ENCODE peak calls at places on chromosomes 5 and 9, in eight cellular contexts. One of them, this sample, is unnamed.

GRCh38 chr9:121274851-121275250 is 6.9 kb downstream of the GSN start:
- DNase-seq in AG09319: no peak
- DNase-seq in GM12865: no peak
- DNase-seq in left ventricle myocardium inferior: no peak
- DNase-seq in tibial artery: no peak
- DNase-seq in PC-9: peak; percentile 33
- DNase-seq in chondrocyte: no peak
- DNase-seq in CD8-positive, alpha-beta T cell: no peak
- DNase-seq in this sample: no peak

GRCh38 chr5:83711982-83712601 is 8.6 kb downstream of the HAPLN1 start:
- DNase-seq in tibial artery: peak; percentile 57
- DNase-seq in AG09319: no peak
- DNase-seq in chondrocyte: no peak
- DNase-seq in CD8-positive, alpha-beta T cell: no peak
- DNase-seq in PC-9: peak; percentile 47
- DNase-seq in left ventricle myocardium inferior: no peak
- DNase-seq in GM12865: peak; percentile 66
- DNase-seq in this sample: no peak

GRCh38 chr9:110121170-110121569 is 86.8 kb downstream of the C9orf152 start:
- DNase-seq in tibial artery: no peak
- DNase-seq in GM12865: no peak
- DNase-seq in chondrocyte: no peak
- DNase-seq in left ventricle myocardium inferior: no peak
- DNase-seq in PC-9: no peak
- DNase-seq in CD8-positive, alpha-beta T cell: no peak
- DNase-seq in AG09319: no peak
- DNase-seq in this sample: no peak

GRCh38 chr5:102762095-102762534 is 7.0 kb downstream of the PAM start:
- DNase-seq in GM12865: peak; percentile 41
- DNase-seq in left ventricle myocardium inferior: no peak
- DNase-seq in CD8-positive, alpha-beta T cell: no peak
- DNase-seq in tibial artery: no peak
- DNase-seq in AG09319: no peak
- DNase-seq in chondrocyte: no peak
- DNase-seq in PC-9: peak; percentile 61
- DNase-seq in this sample: no peak

GRCh38 chr9:118992813-118993747 is 376.2 kb downstream of the BRINP1 start:
- DNase-seq in GM12865: no peak
- DNase-seq in CD8-positive, alpha-beta T cell: no peak
- DNase-seq in left ventricle myocardium inferior: no peak
- DNase-seq in AG09319: no peak
- DNase-seq in tibial artery: no peak
- DNase-seq in PC-9: no peak
- DNase-seq in chondrocyte: no peak
- DNase-seq in this sample: no peak

GRCh38 chr9:28073278-28073677 is 500.0 kb upstream of the C9orf72 start:
- DNase-seq in AG09319: no peak
- DNase-seq in chondrocyte: no peak
- DNase-seq in PC-9: no peak
- DNase-seq in CD8-positive, alpha-beta T cell: no peak
- DNase-seq in GM12865: peak; percentile 40
- DNase-seq in tibial artery: no peak
- DNase-seq in left ventricle myocardium inferior: no peak
- DNase-seq in this sample: no peak

GRCh38 chr5:72238712-72239445 is 81.2 kb downstream of the MRPS27 start:
- DNase-seq in left ventricle myocardium inferior: no peak
- DNase-seq in GM12865: no peak
- DNase-seq in tibial artery: no peak
- DNase-seq in AG09319: no peak
- DNase-seq in CD8-positive, alpha-beta T cell: no peak
- DNase-seq in chondrocyte: no peak
- DNase-seq in PC-9: no peak
- DNase-seq in this sample: no peak

GRCh38 chr5:154573011-154573410 is 95.0 kb upstream of the HAND1 start:
- DNase-seq in PC-9: no peak
- DNase-seq in CD8-positive, alpha-beta T cell: no peak
- DNase-seq in tibial artery: no peak
- DNase-seq in GM12865: no peak
- DNase-seq in AG09319: no peak
- DNase-seq in chondrocyte: no peak
- DNase-seq in left ventricle myocardium inferior: no peak
- DNase-seq in this sample: no peak

GRCh38 chr5:80141147-80141671 is 106.1 kb downstream of the THBS4 start:
- DNase-seq in left ventricle myocardium inferior: peak; percentile 89
- DNase-seq in chondrocyte: no peak
- DNase-seq in PC-9: no peak
- DNase-seq in tibial artery: peak; percentile 85
- DNase-seq in AG09319: peak; percentile 75
- DNase-seq in GM12865: no peak
- DNase-seq in CD8-positive, alpha-beta T cell: no peak
- DNase-seq in this sample: no peak

GRCh38 chr9:80114241-80114640 is 542.5 kb downstream of the TLE4 start:
- DNase-seq in PC-9: no peak
- DNase-seq in left ventricle myocardium inferior: no peak
- DNase-seq in tibial artery: no peak
- DNase-seq in AG09319: no peak
- DNase-seq in chondrocyte: no peak
- DNase-seq in GM12865: no peak
- DNase-seq in CD8-positive, alpha-beta T cell: no peak
- DNase-seq in this sample: no peak

GRCh38 chr9:93665566-93666278 is 89.3 kb downstream of the PHF2 start:
- DNase-seq in chondrocyte: peak; percentile 87
- DNase-seq in GM12865: no peak
- DNase-seq in PC-9: no peak
- DNase-seq in left ventricle myocardium inferior: peak; percentile 9
- DNase-seq in AG09319: no peak
- DNase-seq in CD8-positive, alpha-beta T cell: no peak
- DNase-seq in tibial artery: peak; percentile 17
- DNase-seq in this sample: peak; percentile 9

GRCh38 chr5:162565-163337 is 28.5 kb upstream of the LRRC14B start:
- DNase-seq in AG09319: no peak
- DNase-seq in PC-9: no peak
- DNase-seq in chondrocyte: peak; percentile 88
- DNase-seq in GM12865: no peak
- DNase-seq in tibial artery: no peak
- DNase-seq in CD8-positive, alpha-beta T cell: no peak
- DNase-seq in left ventricle myocardium inferior: no peak
- DNase-seq in this sample: no peak

GRCh38 chr9:16058131-16058549 is 505.3 kb downstream of the CCDC171 start:
- DNase-seq in tibial artery: no peak
- DNase-seq in chondrocyte: no peak
- DNase-seq in AG09319: no peak
- DNase-seq in left ventricle myocardium inferior: no peak
- DNase-seq in GM12865: peak; percentile 18
- DNase-seq in CD8-positive, alpha-beta T cell: no peak
- DNase-seq in PC-9: no peak
- DNase-seq in this sample: no peak

GRCh38 chr9:71627537-71627936 is 140.8 kb downstream of the CEMIP2 start:
- DNase-seq in CD8-positive, alpha-beta T cell: no peak
- DNase-seq in AG09319: no peak
- DNase-seq in PC-9: no peak
- DNase-seq in chondrocyte: no peak
- DNase-seq in left ventricle myocardium inferior: no peak
- DNase-seq in GM12865: no peak
- DNase-seq in tibial artery: no peak
- DNase-seq in this sample: no peak

GRCh38 chr5:150960791-150961396 is 56.1 kb upstream of the ZNF300 start:
- DNase-seq in chondrocyte: no peak
- DNase-seq in PC-9: no peak
- DNase-seq in left ventricle myocardium inferior: no peak
- DNase-seq in tibial artery: no peak
- DNase-seq in AG09319: no peak
- DNase-seq in GM12865: no peak
- DNase-seq in CD8-positive, alpha-beta T cell: no peak
- DNase-seq in this sample: no peak

GRCh38 chr5:107570805-107571531 is 99.8 kb downstream of the EFNA5 start:
- DNase-seq in chondrocyte: no peak
- DNase-seq in GM12865: peak; percentile 96
- DNase-seq in tibial artery: no peak
- DNase-seq in left ventricle myocardium inferior: no peak
- DNase-seq in CD8-positive, alpha-beta T cell: no peak
- DNase-seq in AG09319: no peak
- DNase-seq in PC-9: peak; percentile 74
- DNase-seq in this sample: peak; percentile 35

GRCh38 chr5:98902733-98903132 is 26.1 kb downstream of the CHD1 start:
- DNase-seq in GM12865: no peak
- DNase-seq in tibial artery: no peak
- DNase-seq in PC-9: no peak
- DNase-seq in CD8-positive, alpha-beta T cell: no peak
- DNase-seq in chondrocyte: no peak
- DNase-seq in left ventricle myocardium inferior: no peak
- DNase-seq in AG09319: no peak
- DNase-seq in this sample: no peak

GRCh38 chr5:68499952-68500351 is 284.4 kb downstream of the PIK3R1 start:
- DNase-seq in GM12865: no peak
- DNase-seq in tibial artery: no peak
- DNase-seq in AG09319: peak; percentile 25
- DNase-seq in CD8-positive, alpha-beta T cell: no peak
- DNase-seq in chondrocyte: no peak
- DNase-seq in PC-9: no peak
- DNase-seq in left ventricle myocardium inferior: no peak
- DNase-seq in this sample: no peak

DNA sequence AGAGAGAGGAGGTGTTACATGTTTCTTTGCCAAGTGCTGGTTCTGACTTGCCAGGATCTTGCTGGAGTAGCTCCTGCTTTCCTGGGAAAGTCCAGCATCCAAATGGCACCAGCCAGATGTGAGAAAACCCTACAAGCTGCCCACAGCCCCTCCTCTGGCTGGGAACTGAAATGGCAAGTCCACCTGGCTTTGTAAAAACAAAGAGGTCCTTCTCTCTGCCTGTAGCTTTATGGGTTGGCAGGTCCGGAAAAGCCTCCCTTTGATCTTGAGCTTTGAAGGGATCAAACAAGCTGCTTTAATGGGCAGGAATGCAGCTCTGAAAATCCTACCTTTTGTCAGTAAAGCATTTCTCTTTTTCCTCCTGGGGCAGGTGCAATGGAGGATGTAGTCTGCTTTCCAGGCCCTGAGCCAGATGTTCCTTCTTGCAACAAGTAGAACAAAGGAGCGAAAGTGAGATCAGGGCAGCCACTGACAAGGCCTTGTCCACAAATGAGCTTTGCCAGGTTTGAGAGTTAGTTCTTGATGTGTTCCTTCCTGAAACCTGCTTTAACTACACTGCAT is 456.7 kb downstream of the ZNF608 start:
- DNase-seq in CD8-positive, alpha-beta T cell: no peak
- DNase-seq in GM12865: peak; percentile 22
- DNase-seq in PC-9: no peak
- DNase-seq in left ventricle myocardium inferior: no peak
- DNase-seq in tibial artery: no peak
- DNase-seq in chondrocyte: no peak
- DNase-seq in AG09319: no peak
- DNase-seq in this sample: no peak
- TF ChIP-seq CTCF in CD8-positive, alpha-beta T cell: no peak
- TF ChIP-seq CTCF in GM12865: no peak
- TF ChIP-seq CTCF in PC-9: no peak
- TF ChIP-seq CTCF in left ventricle myocardium inferior: peak; percentile 12
- TF ChIP-seq CTCF in tibial artery: no peak
- TF ChIP-seq CTCF in chondrocyte: peak; percentile 46
- TF ChIP-seq CTCF in AG09319: no peak
- TF ChIP-seq CTCF in this sample: no peak

GRCh38 chr5:138463335-138464017 is 1.8 kb upstream of the EGR1 start:
- DNase-seq in left ventricle myocardium inferior: no peak
- DNase-seq in chondrocyte: peak; percentile 55
- DNase-seq in PC-9: no peak
- DNase-seq in GM12865: peak; percentile 18
- DNase-seq in tibial artery: no peak
- DNase-seq in CD8-positive, alpha-beta T cell: no peak
- DNase-seq in AG09319: no peak
- DNase-seq in this sample: no peak
- TF ChIP-seq CTCF in left ventricle myocardium inferior: no peak
- TF ChIP-seq CTCF in chondrocyte: no peak
- TF ChIP-seq CTCF in PC-9: no peak
- TF ChIP-seq CTCF in GM12865: no peak
- TF ChIP-seq CTCF in tibial artery: no peak
- TF ChIP-seq CTCF in CD8-positive, alpha-beta T cell: no peak
- TF ChIP-seq CTCF in AG09319: peak; percentile 21
- TF ChIP-seq CTCF in this sample: no peak

DNA sequence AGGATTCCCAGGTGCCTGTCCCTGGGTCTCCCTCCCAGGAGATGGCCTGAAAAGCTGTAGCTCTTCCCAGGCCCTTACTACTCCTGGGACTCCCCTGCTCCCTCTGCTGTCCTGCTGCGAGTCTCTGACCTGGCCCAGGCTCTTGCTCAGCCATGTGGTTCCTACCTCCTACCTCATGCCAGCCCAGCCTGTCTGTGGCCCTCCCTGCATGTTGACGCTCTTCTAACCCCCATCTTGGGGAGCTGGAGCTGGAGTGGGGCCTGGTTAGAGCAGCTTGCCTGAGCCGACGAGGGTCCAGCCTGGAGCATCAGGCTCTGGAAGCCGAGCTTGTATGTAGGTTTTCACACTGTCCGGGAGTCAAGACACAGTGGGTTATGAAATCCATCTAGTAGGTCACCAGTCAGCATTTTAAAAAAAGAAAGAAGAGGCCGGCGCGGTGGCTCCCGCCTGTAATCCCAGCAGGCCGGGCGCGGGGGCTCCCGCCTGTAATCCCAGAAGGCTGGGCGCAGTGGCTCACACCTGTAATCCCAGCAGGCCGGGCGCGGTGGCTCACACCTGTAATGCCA is 244.4 kb downstream of the FANCC start:
- DNase-seq in GM12865: no peak
- DNase-seq in chondrocyte: no peak
- DNase-seq in tibial artery: peak; percentile 19
- DNase-seq in PC-9: no peak
- DNase-seq in CD8-positive, alpha-beta T cell: no peak
- DNase-seq in AG09319: no peak
- DNase-seq in left ventricle myocardium inferior: no peak
- DNase-seq in this sample: no peak
- TF ChIP-seq CTCF in GM12865: no peak
- TF ChIP-seq CTCF in chondrocyte: peak; percentile 59
- TF ChIP-seq CTCF in tibial artery: no peak
- TF ChIP-seq CTCF in PC-9: no peak
- TF ChIP-seq CTCF in CD8-positive, alpha-beta T cell: no peak
- TF ChIP-seq CTCF in AG09319: peak; percentile 21
- TF ChIP-seq CTCF in left ventricle myocardium inferior: peak; percentile 35
- TF ChIP-seq CTCF in this sample: no peak

GRCh38 chr5:91007780-91008402 is 375.2 kb downstream of the ARRDC3 start:
- DNase-seq in CD8-positive, alpha-beta T cell: no peak
- DNase-seq in tibial artery: no peak
- DNase-seq in left ventricle myocardium inferior: no peak
- DNase-seq in PC-9: no peak
- DNase-seq in GM12865: no peak
- DNase-seq in chondrocyte: no peak
- DNase-seq in AG09319: no peak
- DNase-seq in this sample: no peak

GRCh38 chr5:91011029-91011428 is 372.1 kb downstream of the ARRDC3 start:
- DNase-seq in left ventricle myocardium inferior: no peak
- DNase-seq in chondrocyte: no peak
- DNase-seq in GM12865: no peak
- DNase-seq in PC-9: no peak
- DNase-seq in AG09319: no peak
- DNase-seq in tibial artery: no peak
- DNase-seq in CD8-positive, alpha-beta T cell: no peak
- DNase-seq in this sample: no peak

GRCh38 chr5:91010090-91010489 is 373.0 kb downstream of the ARRDC3 start:
- DNase-seq in left ventricle myocardium inferior: no peak
- DNase-seq in PC-9: no peak
- DNase-seq in AG09319: no peak
- DNase-seq in GM12865: no peak
- DNase-seq in chondrocyte: no peak
- DNase-seq in CD8-positive, alpha-beta T cell: no peak
- DNase-seq in tibial artery: no peak
- DNase-seq in this sample: no peak

GRCh38 chr5:91006708-91007107 is 376.4 kb downstream of the ARRDC3 start:
- DNase-seq in chondrocyte: no peak
- DNase-seq in AG09319: no peak
- DNase-seq in left ventricle myocardium inferior: no peak
- DNase-seq in CD8-positive, alpha-beta T cell: no peak
- DNase-seq in PC-9: no peak
- DNase-seq in GM12865: no peak
- DNase-seq in tibial artery: no peak
- DNase-seq in this sample: no peak

GRCh38 chr5:91007251-91007650 is 375.9 kb downstream of the ARRDC3 start:
- DNase-seq in PC-9: no peak
- DNase-seq in left ventricle myocardium inferior: no peak
- DNase-seq in AG09319: no peak
- DNase-seq in chondrocyte: no peak
- DNase-seq in GM12865: no peak
- DNase-seq in tibial artery: no peak
- DNase-seq in CD8-positive, alpha-beta T cell: no peak
- DNase-seq in this sample: no peak
- TF ChIP-seq CTCF in PC-9: no peak
- TF ChIP-seq CTCF in left ventricle myocardium inferior: no peak
- TF ChIP-seq CTCF in AG09319: no peak
- TF ChIP-seq CTCF in chondrocyte: no peak
- TF ChIP-seq CTCF in GM12865: peak; percentile 15
- TF ChIP-seq CTCF in tibial artery: no peak
- TF ChIP-seq CTCF in CD8-positive, alpha-beta T cell: no peak
- TF ChIP-seq CTCF in this sample: no peak